ENCODE peak calls at places on chromosomes 6 and 20, in five cellular contexts. D is stimulated activated CD8-positive, alpha-beta memory T cell treated with anti-CD3 and anti-CD28 coated beads, Interleukin-15, amount 100 ng/mL, for 24 hours; Z is coronary artery; N is HEK293T; A is activated CD4-positive, alpha-beta T cell treated with anti-CD3 and anti-CD28 coated beads for 36 hours. P is an unnamed sample.

GRCh38 chr6:157456524-157456829 is 75.5 kb downstream of the ZDHHC14 start:
- DNase-seq in D (no peak), Z (no peak), N (no peak), A (peak), P (no peak)

GRCh38 chr6:52152692-52153091 is 33.5 kb upstream of the IL17A start:
- DNase-seq in D (no peak), Z (no peak), N (no peak), A (no peak), P (no peak)

GRCh38 chr6:137666202-137666774 is 172.1 kb upstream of the OLIG3 start:
- DNase-seq in D (no peak), Z (no peak), N (no peak), A (no peak), P (no peak)

GRCh38 chr20:35339007-35339406 is 46.8 kb upstream of the FAM83C start:
- DNase-seq in D (no peak), Z (no peak), N (no peak), A (no peak), P (no peak)

GRCh38 chr6:101818056-101818455 is 424.5 kb downstream of the GRIK2 start:
- DNase-seq in D (no peak), Z (no peak), N (no peak), A (no peak), P (no peak)

GRCh38 chr20:34410331-34410730 is 47.3 kb downstream of the ITCH start:
- DNase-seq in D (no peak), Z (no peak), N (no peak), A (no peak), P (no peak)

GRCh38 chr6:75206338-75207210 is 721 bp upstream of the COL12A1 start:
- DNase-seq in D (no peak), Z (peak), N (no peak), A (peak), P (no peak)

GRCh38 chr20:4546342-4546741 is 175.4 kb upstream of the PRND start:
- DNase-seq in D (no peak), Z (no peak), N (no peak), A (no peak), P (no peak)

GRCh38 chr20:48656661-48657211 is 171.1 kb downstream of the PREX1 start:
- DNase-seq in D (no peak), Z (no peak), N (peak), A (no peak), P (peak)

P was measured in NCI-H526.